ENCODE peak calls at places on chromosomes 11 and 22, in eight cellular contexts. One of them, this sample, is unnamed.

GRCh38 chr11:36009469-36009868 is 65.6 kb downstream of the LDLRAD3 start:
- DNase-seq in RWPE1: peak; percentile 73
- DNase-seq in IMR-90: peak; percentile 68
- DNase-seq in upper lobe of right lung: no peak
- DNase-seq in foreskin keratinocyte: no peak
- DNase-seq in CD8-positive, alpha-beta T cell: no peak
- DNase-seq in sigmoid colon: no peak
- DNase-seq in A549: peak; percentile 14
- DNase-seq in this sample: no peak

GRCh38 chr22:18110194-18110943 is at the start of gene TUBA8:
- DNase-seq in foreskin keratinocyte: no peak
- DNase-seq in sigmoid colon: no peak
- DNase-seq in RWPE1: peak; percentile 19
- DNase-seq in upper lobe of right lung: peak; percentile 70
- DNase-seq in CD8-positive, alpha-beta T cell: peak; percentile 10
- DNase-seq in IMR-90: peak; percentile 16
- DNase-seq in A549: no peak
- DNase-seq in this sample: peak; percentile 81

GRCh38 chr22:46951326-46951725 is 188.9 kb downstream of the TBC1D22A start:
- DNase-seq in RWPE1: no peak
- DNase-seq in sigmoid colon: no peak
- DNase-seq in CD8-positive, alpha-beta T cell: no peak
- DNase-seq in A549: no peak
- DNase-seq in upper lobe of right lung: no peak
- DNase-seq in foreskin keratinocyte: no peak
- DNase-seq in IMR-90: no peak
- DNase-seq in this sample: no peak

GRCh38 chr11:69425895-69426544 is 55.4 kb upstream of the LINC01488 start:
- DNase-seq in upper lobe of right lung: peak; percentile 30
- DNase-seq in sigmoid colon: no peak
- DNase-seq in IMR-90: no peak
- DNase-seq in CD8-positive, alpha-beta T cell: no peak
- DNase-seq in foreskin keratinocyte: no peak
- DNase-seq in A549: no peak
- DNase-seq in RWPE1: no peak
- DNase-seq in this sample: no peak

GRCh38 chr11:84563356-84563755 is 1063.8 kb downstream of the DLG2 start:
- DNase-seq in RWPE1: no peak
- DNase-seq in foreskin keratinocyte: no peak
- DNase-seq in upper lobe of right lung: no peak
- DNase-seq in A549: no peak
- DNase-seq in sigmoid colon: no peak
- DNase-seq in IMR-90: no peak
- DNase-seq in CD8-positive, alpha-beta T cell: no peak
- DNase-seq in this sample: no peak

GRCh38 chr11:116782728-116783127 is 5.1 kb downstream of the ZPR1 start:
- DNase-seq in upper lobe of right lung: no peak
- DNase-seq in foreskin keratinocyte: no peak
- DNase-seq in A549: no peak
- DNase-seq in IMR-90: peak; percentile 50
- DNase-seq in RWPE1: no peak
- DNase-seq in sigmoid colon: no peak
- DNase-seq in CD8-positive, alpha-beta T cell: no peak
- DNase-seq in this sample: no peak

GRCh38 chr11:85132839-85133238 is 494.3 kb downstream of the DLG2 start:
- DNase-seq in RWPE1: no peak
- DNase-seq in CD8-positive, alpha-beta T cell: no peak
- DNase-seq in IMR-90: peak; percentile 7
- DNase-seq in foreskin keratinocyte: no peak
- DNase-seq in A549: no peak
- DNase-seq in sigmoid colon: no peak
- DNase-seq in upper lobe of right lung: no peak
- DNase-seq in this sample: peak; percentile 62

GRCh38 chr11:124070906-124071621 is 29.9 kb upstream of the OR10G7 start:
- DNase-seq in sigmoid colon: peak; percentile 75
- DNase-seq in foreskin keratinocyte: no peak
- DNase-seq in RWPE1: peak; percentile 50
- DNase-seq in IMR-90: peak; percentile 78
- DNase-seq in CD8-positive, alpha-beta T cell: peak; percentile 61
- DNase-seq in upper lobe of right lung: peak; percentile 81
- DNase-seq in A549: peak; percentile 10
- DNase-seq in this sample: peak; percentile 92

GRCh38 chr11:119121811-119122124 is 388 bp downstream of the HINFP start:
- DNase-seq in foreskin keratinocyte: no peak
- DNase-seq in CD8-positive, alpha-beta T cell: no peak
- DNase-seq in RWPE1: no peak
- DNase-seq in upper lobe of right lung: no peak
- DNase-seq in sigmoid colon: no peak
- DNase-seq in A549: no peak
- DNase-seq in IMR-90: no peak
- DNase-seq in this sample: no peak

GRCh38 chr11:117898059-117898458 is 21.6 kb upstream of the FXYD6 start:
- DNase-seq in CD8-positive, alpha-beta T cell: no peak
- DNase-seq in A549: no peak
- DNase-seq in upper lobe of right lung: no peak
- DNase-seq in IMR-90: no peak
- DNase-seq in sigmoid colon: peak; percentile 34
- DNase-seq in RWPE1: no peak
- DNase-seq in foreskin keratinocyte: no peak
- DNase-seq in this sample: no peak

GRCh38 chr22:20130739-20131592 is 638 bp upstream of the ZDHHC8 start:
- DNase-seq in IMR-90: peak; percentile 61
- DNase-seq in sigmoid colon: peak; percentile 94
- DNase-seq in A549: no peak
- DNase-seq in upper lobe of right lung: peak; percentile 94
- DNase-seq in CD8-positive, alpha-beta T cell: peak; percentile 81
- DNase-seq in RWPE1: peak; percentile 53
- DNase-seq in foreskin keratinocyte: no peak
- DNase-seq in this sample: peak; percentile 86

GRCh38 chr11:115606223-115607220 is 102.3 kb upstream of the CADM1 start:
- DNase-seq in CD8-positive, alpha-beta T cell: no peak
- DNase-seq in upper lobe of right lung: no peak
- DNase-seq in A549: no peak
- DNase-seq in RWPE1: no peak
- DNase-seq in foreskin keratinocyte: no peak
- DNase-seq in IMR-90: peak; percentile 67
- DNase-seq in sigmoid colon: no peak
- DNase-seq in this sample: no peak

GRCh38 chr22:23098230-23098705 is 27.9 kb downstream of the GNAZ start:
- DNase-seq in RWPE1: no peak
- DNase-seq in upper lobe of right lung: no peak
- DNase-seq in CD8-positive, alpha-beta T cell: no peak
- DNase-seq in sigmoid colon: no peak
- DNase-seq in foreskin keratinocyte: no peak
- DNase-seq in A549: no peak
- DNase-seq in IMR-90: no peak
- DNase-seq in this sample: no peak
- H3K27ac ChIP-seq in RWPE1: no peak overlapping the region
- H3K27ac ChIP-seq in upper lobe of right lung: no peak overlapping the region
- H3K27ac ChIP-seq in CD8-positive, alpha-beta T cell: no peak overlapping the region
- H3K27ac ChIP-seq in sigmoid colon: peak overlapping the region; percentile 73
- H3K27ac ChIP-seq in foreskin keratinocyte: no peak overlapping the region
- H3K27ac ChIP-seq in A549: no peak overlapping the region
- H3K27ac ChIP-seq in IMR-90: no peak overlapping the region
- H3K27ac ChIP-seq in this sample: no peak overlapping the region

GRCh38 chr11:67262731-67263675 is 3.3 kb upstream of the GRK2 start:
- DNase-seq in IMR-90: peak; percentile 76
- DNase-seq in upper lobe of right lung: peak; percentile 88
- DNase-seq in foreskin keratinocyte: no peak
- DNase-seq in RWPE1: peak; percentile 88
- DNase-seq in sigmoid colon: peak; percentile 90
- DNase-seq in CD8-positive, alpha-beta T cell: peak; percentile 74
- DNase-seq in A549: peak; percentile 98
- DNase-seq in this sample: peak; percentile 94
- TF ChIP-seq CTCF in IMR-90: peak; percentile 87
- TF ChIP-seq CTCF in upper lobe of right lung: peak; percentile 83
- TF ChIP-seq CTCF in foreskin keratinocyte: peak; percentile 88
- TF ChIP-seq CTCF in RWPE1: peak; percentile 92
- TF ChIP-seq CTCF in sigmoid colon: peak; percentile 88
- TF ChIP-seq CTCF in CD8-positive, alpha-beta T cell: peak; percentile 68
- TF ChIP-seq CTCF in A549: peak; percentile 81
- TF ChIP-seq CTCF in this sample: peak; percentile 88

GRCh38 chr11:129348813-129349212 is 26.8 kb upstream of the BARX2 start:
- DNase-seq in RWPE1: no peak
- DNase-seq in sigmoid colon: no peak
- DNase-seq in IMR-90: no peak
- DNase-seq in foreskin keratinocyte: no peak
- DNase-seq in A549: no peak
- DNase-seq in CD8-positive, alpha-beta T cell: no peak
- DNase-seq in upper lobe of right lung: no peak
- DNase-seq in this sample: no peak

GRCh38 chr11:129354688-129355087 is 21.0 kb upstream of the BARX2 start:
- DNase-seq in RWPE1: no peak
- DNase-seq in upper lobe of right lung: no peak
- DNase-seq in sigmoid colon: no peak
- DNase-seq in IMR-90: no peak
- DNase-seq in A549: no peak
- DNase-seq in CD8-positive, alpha-beta T cell: no peak
- DNase-seq in foreskin keratinocyte: no peak
- DNase-seq in this sample: no peak

GRCh38 chr11:129346916-129347315 is 28.7 kb upstream of the BARX2 start:
- DNase-seq in A549: no peak
- DNase-seq in upper lobe of right lung: no peak
- DNase-seq in RWPE1: no peak
- DNase-seq in foreskin keratinocyte: no peak
- DNase-seq in sigmoid colon: no peak
- DNase-seq in CD8-positive, alpha-beta T cell: no peak
- DNase-seq in IMR-90: no peak
- DNase-seq in this sample: no peak

GRCh38 chr11:129352627-129353026 is 23.0 kb upstream of the BARX2 start:
- DNase-seq in IMR-90: no peak
- DNase-seq in upper lobe of right lung: no peak
- DNase-seq in RWPE1: no peak
- DNase-seq in A549: no peak
- DNase-seq in foreskin keratinocyte: no peak
- DNase-seq in sigmoid colon: no peak
- DNase-seq in CD8-positive, alpha-beta T cell: no peak
- DNase-seq in this sample: no peak
- H3K27ac ChIP-seq in IMR-90: no peak overlapping the region
- H3K27ac ChIP-seq in upper lobe of right lung: no peak overlapping the region
- H3K27ac ChIP-seq in RWPE1: no peak overlapping the region
- H3K27ac ChIP-seq in A549: no peak overlapping the region
- H3K27ac ChIP-seq in foreskin keratinocyte: no peak overlapping the region
- H3K27ac ChIP-seq in sigmoid colon: no peak overlapping the region
- H3K27ac ChIP-seq in CD8-positive, alpha-beta T cell: no peak overlapping the region
- H3K27ac ChIP-seq in this sample: no peak overlapping the region

GRCh38 chr11:121810291-121810690 is 305.7 kb downstream of the BLID start:
- DNase-seq in A549: no peak
- DNase-seq in RWPE1: peak; percentile 23
- DNase-seq in CD8-positive, alpha-beta T cell: no peak
- DNase-seq in foreskin keratinocyte: no peak
- DNase-seq in sigmoid colon: no peak
- DNase-seq in IMR-90: peak; percentile 88
- DNase-seq in upper lobe of right lung: no peak
- DNase-seq in this sample: no peak

GRCh38 chr11:121801796-121802195 is 314.2 kb downstream of the BLID start:
- DNase-seq in RWPE1: no peak
- DNase-seq in A549: no peak
- DNase-seq in upper lobe of right lung: no peak
- DNase-seq in IMR-90: no peak
- DNase-seq in CD8-positive, alpha-beta T cell: no peak
- DNase-seq in foreskin keratinocyte: no peak
- DNase-seq in sigmoid colon: no peak
- DNase-seq in this sample: peak; percentile 52

GRCh38 chr11:121808096-121808495 is 307.9 kb downstream of the BLID start:
- DNase-seq in IMR-90: no peak
- DNase-seq in upper lobe of right lung: no peak
- DNase-seq in foreskin keratinocyte: no peak
- DNase-seq in CD8-positive, alpha-beta T cell: no peak
- DNase-seq in sigmoid colon: no peak
- DNase-seq in A549: no peak
- DNase-seq in RWPE1: no peak
- DNase-seq in this sample: no peak

GRCh38 chr11:121802542-121802941 is 313.5 kb downstream of the BLID start:
- DNase-seq in CD8-positive, alpha-beta T cell: no peak
- DNase-seq in A549: no peak
- DNase-seq in RWPE1: no peak
- DNase-seq in IMR-90: peak; percentile 19
- DNase-seq in foreskin keratinocyte: no peak
- DNase-seq in sigmoid colon: peak; percentile 75
- DNase-seq in upper lobe of right lung: no peak
- DNase-seq in this sample: peak; percentile 67

GRCh38 chr11:121807051-121807450 is 309.0 kb downstream of the BLID start:
- DNase-seq in sigmoid colon: no peak
- DNase-seq in RWPE1: no peak
- DNase-seq in IMR-90: no peak
- DNase-seq in foreskin keratinocyte: no peak
- DNase-seq in upper lobe of right lung: no peak
- DNase-seq in CD8-positive, alpha-beta T cell: no peak
- DNase-seq in A549: no peak
- DNase-seq in this sample: no peak
- TF ChIP-seq CTCF in sigmoid colon: no peak
- TF ChIP-seq CTCF in RWPE1: no peak
- TF ChIP-seq CTCF in IMR-90: no peak
- TF ChIP-seq CTCF in foreskin keratinocyte: no peak
- TF ChIP-seq CTCF in upper lobe of right lung: no peak
- TF ChIP-seq CTCF in CD8-positive, alpha-beta T cell: no peak
- TF ChIP-seq CTCF in A549: no peak
- TF ChIP-seq CTCF in this sample: no peak

GRCh38 chr11:14904745-14905103 is 12.7 kb upstream of the CYP2R1 start:
- DNase-seq in IMR-90: peak; percentile 25
- DNase-seq in RWPE1: no peak
- DNase-seq in upper lobe of right lung: peak; percentile 93
- DNase-seq in foreskin keratinocyte: no peak
- DNase-seq in CD8-positive, alpha-beta T cell: peak; percentile 90
- DNase-seq in sigmoid colon: peak; percentile 88
- DNase-seq in A549: peak; percentile 58
- DNase-seq in this sample: peak; percentile 90
- H3K27ac ChIP-seq in IMR-90: no peak overlapping the region
- H3K27ac ChIP-seq in RWPE1: no peak overlapping the region
- H3K27ac ChIP-seq in upper lobe of right lung: no peak overlapping the region
- H3K27ac ChIP-seq in foreskin keratinocyte: no peak overlapping the region
- H3K27ac ChIP-seq in CD8-positive, alpha-beta T cell: peak overlapping the region; percentile 61
- H3K27ac ChIP-seq in sigmoid colon: peak overlapping the region; percentile 30
- H3K27ac ChIP-seq in A549: peak overlapping the region; percentile 49
- H3K27ac ChIP-seq in this sample: no peak overlapping the region

DNA sequence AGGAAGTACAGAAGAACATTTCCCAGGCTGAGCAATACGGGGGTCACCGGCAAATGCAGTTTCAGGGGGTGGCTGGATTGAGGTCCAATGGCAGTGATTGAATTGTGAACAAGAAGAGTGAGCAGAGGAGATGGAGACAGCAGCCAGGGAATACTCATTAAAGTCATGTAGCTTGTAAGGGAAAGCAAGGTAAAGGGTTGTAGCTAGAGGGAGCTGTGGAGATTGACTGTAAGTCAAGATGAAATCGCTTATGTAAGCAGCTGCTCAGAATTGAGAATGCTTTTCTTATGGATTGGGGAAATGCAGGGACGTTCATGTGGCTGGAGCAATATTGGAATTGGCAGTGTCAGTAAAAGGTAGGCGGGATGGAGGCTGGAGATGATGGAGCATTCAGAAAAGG is 111.4 kb upstream of the TBCEL start:
- DNase-seq in A549: peak; percentile 12
- DNase-seq in sigmoid colon: no peak
- DNase-seq in IMR-90: peak; percentile 57
- DNase-seq in upper lobe of right lung: no peak
- DNase-seq in CD8-positive, alpha-beta T cell: no peak
- DNase-seq in RWPE1: peak; percentile 14
- DNase-seq in foreskin keratinocyte: no peak
- DNase-seq in this sample: no peak
- TF ChIP-seq CTCF in A549: peak; percentile 27
- TF ChIP-seq CTCF in sigmoid colon: no peak
- TF ChIP-seq CTCF in IMR-90: peak; percentile 43
- TF ChIP-seq CTCF in upper lobe of right lung: peak; percentile 25
- TF ChIP-seq CTCF in CD8-positive, alpha-beta T cell: no peak
- TF ChIP-seq CTCF in RWPE1: peak; percentile 22
- TF ChIP-seq CTCF in foreskin keratinocyte: peak; percentile 48
- TF ChIP-seq CTCF in this sample: peak; percentile 72

GRCh38 chr11:833114-833791 is 501 bp downstream of the CD151 start:
- DNase-seq in IMR-90: no peak
- DNase-seq in A549: no peak
- DNase-seq in CD8-positive, alpha-beta T cell: peak; percentile 51
- DNase-seq in upper lobe of right lung: peak; percentile 86
- DNase-seq in foreskin keratinocyte: no peak
- DNase-seq in sigmoid colon: no peak
- DNase-seq in RWPE1: no peak
- DNase-seq in this sample: peak; percentile 81
- H3K27ac ChIP-seq in IMR-90: peak overlapping the region; percentile 93
- H3K27ac ChIP-seq in A549: peak overlapping the region; percentile 98
- H3K27ac ChIP-seq in CD8-positive, alpha-beta T cell: no peak overlapping the region
- H3K27ac ChIP-seq in upper lobe of right lung: peak overlapping the region; percentile 82
- H3K27ac ChIP-seq in foreskin keratinocyte: peak overlapping the region; percentile 86
- H3K27ac ChIP-seq in sigmoid colon: peak overlapping the region; percentile 82
- H3K27ac ChIP-seq in RWPE1: peak overlapping the region; percentile 99
- H3K27ac ChIP-seq in this sample: no peak overlapping the region